ENCODE peak calls at places on chromosomes 7 and 10, in nine cellular contexts. O is retina; N is stimulated activated CD4-positive, alpha-beta T cell treated with anti-CD3 and anti-CD28 coated beads, Interleukin-2, amount 100 ng/mL, for 24 hours; Z is cardiac muscle cell; Y is transverse colon; R is HCT116; X is adrenal gland; G is brain microvascular endothelial cell; A is HFFc6. U is an unnamed sample.

GRCh38 chr10:71774916-71775702 is 1.8 kb upstream of the VSIR start:
- DNase-seq in O (no peak), N (no peak), Z (no peak), Y (peak), R (no peak), X (peak), G (no peak), A (no peak), U (no peak)

GRCh38 chr7:156156734-156157408 is 344.6 kb upstream of the SHH start:
- DNase-seq in O (peak), N (no peak), Z (no peak), Y (peak), R (peak), X (peak), G (peak), A (no peak), U (peak)

GRCh38 chr10:54962134-54962900 is 161.3 kb upstream of the PCDH15 start:
- DNase-seq in O (no peak), N (no peak), Z (no peak), Y (no peak), R (no peak), X (no peak), G (no peak), A (no peak), U (no peak)

GRCh38 chr10:7589748-7590147 is 77.0 kb downstream of the ITIH5 start:
- DNase-seq in O (no peak), N (no peak), Z (no peak), Y (no peak), R (no peak), X (peak), G (no peak), A (no peak), U (no peak)

GRCh38 chr10:74047304-74047703 is 49.4 kb downstream of the VCL start:
- DNase-seq in O (no peak), N (no peak), Z (no peak), Y (no peak), R (no peak), X (no peak), G (no peak), A (peak), U (no peak)

GRCh38 chr10:44292390-44293002 is 92.4 kb downstream of the CXCL12 start:
- DNase-seq in O (peak), N (no peak), Z (no peak), Y (no peak), R (no peak), X (no peak), G (no peak), A (no peak), U (peak)

GRCh38 chr7:157828190-157828589 is 491.4 kb downstream of the DNAJB6 start:
- DNase-seq in O (no peak), N (no peak), Z (no peak), Y (no peak), R (no peak), X (no peak), G (no peak), A (no peak), U (no peak)

GRCh38 chr10:68067029-68067428 is 8.1 kb downstream of the HERC4 start:
- DNase-seq in O (no peak), N (no peak), Z (no peak), Y (no peak), R (no peak), X (no peak), G (no peak), A (no peak), U (no peak)